ENCODE peak calls at places on chromosome 18, in six cellular contexts. One of them, this sample, is unnamed.

GRCh38 chr18:72086421-72086820 is 457.7 kb downstream of the CBLN2 start:
- DNase-seq in endothelial cell of umbilical vein: peak; percentile 39
- DNase-seq in stomach: no peak
- DNase-seq in HCT116: no peak
- DNase-seq in adrenal gland: no peak
- DNase-seq in IMR-90: no peak
- DNase-seq in this sample: no peak

GRCh38 chr18:58412844-58413666 is 215.8 kb downstream of the ALPK2 start:
- DNase-seq in stomach: no peak
- DNase-seq in IMR-90: no peak
- DNase-seq in adrenal gland: no peak
- DNase-seq in HCT116: no peak
- DNase-seq in endothelial cell of umbilical vein: no peak
- DNase-seq in this sample: no peak

GRCh38 chr18:59013744-59014143 is 125.9 kb upstream of the SEC11C start:
- DNase-seq in stomach: no peak
- DNase-seq in IMR-90: no peak
- DNase-seq in HCT116: no peak
- DNase-seq in adrenal gland: no peak
- DNase-seq in endothelial cell of umbilical vein: no peak
- DNase-seq in this sample: no peak

GRCh38 chr18:60693426-60693825 is 320.9 kb upstream of the MC4R start:
- DNase-seq in stomach: no peak
- DNase-seq in endothelial cell of umbilical vein: peak; percentile 65
- DNase-seq in HCT116: no peak
- DNase-seq in IMR-90: no peak
- DNase-seq in adrenal gland: no peak
- DNase-seq in this sample: no peak

GRCh38 chr18:55337908-55338521 is 250.0 kb downstream of the TCF4 start:
- DNase-seq in stomach: no peak
- DNase-seq in adrenal gland: no peak
- DNase-seq in HCT116: no peak
- DNase-seq in IMR-90: no peak
- DNase-seq in endothelial cell of umbilical vein: peak; percentile 92
- DNase-seq in this sample: peak; percentile 87

GRCh38 chr18:39835303-39836030 is 2119.6 kb upstream of the PIK3C3 start:
- DNase-seq in adrenal gland: no peak
- DNase-seq in endothelial cell of umbilical vein: no peak
- DNase-seq in HCT116: no peak
- DNase-seq in IMR-90: peak; percentile 2
- DNase-seq in stomach: no peak
- DNase-seq in this sample: no peak

GRCh38 chr18:45940724-45941123 is 26.4 kb downstream of the EPG5 start:
- DNase-seq in IMR-90: peak; percentile 44
- DNase-seq in endothelial cell of umbilical vein: no peak
- DNase-seq in adrenal gland: no peak
- DNase-seq in stomach: no peak
- DNase-seq in HCT116: no peak
- DNase-seq in this sample: no peak

GRCh38 chr18:34509163-34509562 is 200.9 kb upstream of the DTNA start:
- DNase-seq in IMR-90: no peak
- DNase-seq in HCT116: no peak
- DNase-seq in adrenal gland: no peak
- DNase-seq in endothelial cell of umbilical vein: no peak
- DNase-seq in stomach: no peak
- DNase-seq in this sample: no peak

GRCh38 chr18:79949571-79950439 is 1.6 kb downstream of the SLC66A2 start:
- DNase-seq in adrenal gland: no peak
- DNase-seq in HCT116: no peak
- DNase-seq in stomach: peak; percentile 32
- DNase-seq in endothelial cell of umbilical vein: peak; percentile 26
- DNase-seq in IMR-90: no peak
- DNase-seq in this sample: peak; percentile 85

GRCh38 chr18:79951545-79952456 is at the start of gene SLC66A2:
- DNase-seq in stomach: peak; percentile 94
- DNase-seq in IMR-90: peak; percentile 83
- DNase-seq in adrenal gland: peak; percentile 96
- DNase-seq in endothelial cell of umbilical vein: peak; percentile 78
- DNase-seq in HCT116: peak; percentile 50
- DNase-seq in this sample: peak; percentile 90

GRCh38 chr18:79948719-79949411 is 2.6 kb downstream of the SLC66A2 start:
- DNase-seq in HCT116: no peak
- DNase-seq in endothelial cell of umbilical vein: no peak
- DNase-seq in adrenal gland: no peak
- DNase-seq in stomach: peak; percentile 13
- DNase-seq in IMR-90: no peak
- DNase-seq in this sample: no peak

GRCh38 chr18:79952457-79952995 is 1.1 kb upstream of the SLC66A2 start:
- DNase-seq in adrenal gland: no peak
- DNase-seq in IMR-90: no peak
- DNase-seq in stomach: peak; percentile 24
- DNase-seq in HCT116: no peak
- DNase-seq in endothelial cell of umbilical vein: no peak
- DNase-seq in this sample: no peak

GRCh38 chr18:79950440-79951341 is 762 bp downstream of the SLC66A2 start:
- DNase-seq in adrenal gland: peak; percentile 52
- DNase-seq in HCT116: no peak
- DNase-seq in endothelial cell of umbilical vein: peak; percentile 21
- DNase-seq in stomach: peak; percentile 50
- DNase-seq in IMR-90: peak; percentile 12
- DNase-seq in this sample: no peak
- TF ChIP-seq POLR2A in adrenal gland: no peak
- TF ChIP-seq POLR2A in HCT116: no peak
- TF ChIP-seq POLR2A in endothelial cell of umbilical vein: no peak
- TF ChIP-seq POLR2A in stomach: no peak
- TF ChIP-seq POLR2A in IMR-90: no peak
- TF ChIP-seq POLR2A in this sample: no peak

DNA sequence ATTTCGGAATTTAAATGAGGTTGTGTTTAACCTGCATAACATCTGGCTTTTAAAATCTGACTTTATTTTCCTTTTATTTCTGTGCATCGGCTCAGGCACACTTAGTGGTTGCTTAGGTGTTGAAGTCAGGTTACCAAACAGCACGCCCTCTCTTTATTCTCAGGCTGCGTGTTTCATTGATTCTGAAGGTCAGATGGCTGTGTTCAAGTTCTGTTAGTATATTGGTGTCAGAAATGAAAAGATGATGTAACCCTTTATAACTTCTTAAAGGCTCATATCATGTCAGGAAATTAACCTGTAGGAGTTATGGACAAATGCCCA is 246.5 kb downstream of the LDLRAD4 start:
- DNase-seq in adrenal gland: no peak
- DNase-seq in HCT116: no peak
- DNase-seq in stomach: no peak
- DNase-seq in endothelial cell of umbilical vein: no peak
- DNase-seq in IMR-90: no peak
- DNase-seq in this sample: no peak
- H3K4me3 ChIP-seq in adrenal gland: no peak overlapping the region
- H3K4me3 ChIP-seq in HCT116: no peak overlapping the region
- H3K4me3 ChIP-seq in stomach: peak overlapping the region; percentile 35
- H3K4me3 ChIP-seq in endothelial cell of umbilical vein: peak overlapping the region; percentile 39
- H3K4me3 ChIP-seq in IMR-90: no peak overlapping the region
- H3K4me3 ChIP-seq in this sample: no peak overlapping the region

GRCh38 chr18:392926-393325 is 107.6 kb downstream of the COLEC12 start:
- DNase-seq in endothelial cell of umbilical vein: peak; percentile 23
- DNase-seq in stomach: no peak
- DNase-seq in HCT116: no peak
- DNase-seq in IMR-90: no peak
- DNase-seq in adrenal gland: no peak
- DNase-seq in this sample: no peak

GRCh38 chr18:388198-388597 is 112.3 kb downstream of the COLEC12 start:
- DNase-seq in IMR-90: no peak
- DNase-seq in stomach: no peak
- DNase-seq in HCT116: no peak
- DNase-seq in adrenal gland: no peak
- DNase-seq in endothelial cell of umbilical vein: no peak
- DNase-seq in this sample: no peak

GRCh38 chr18:386950-387349 is 113.6 kb downstream of the COLEC12 start:
- DNase-seq in adrenal gland: no peak
- DNase-seq in HCT116: no peak
- DNase-seq in endothelial cell of umbilical vein: no peak
- DNase-seq in IMR-90: no peak
- DNase-seq in stomach: no peak
- DNase-seq in this sample: no peak

GRCh38 chr18:390748-391478 is 109.6 kb downstream of the COLEC12 start:
- DNase-seq in adrenal gland: no peak
- DNase-seq in stomach: no peak
- DNase-seq in HCT116: no peak
- DNase-seq in IMR-90: no peak
- DNase-seq in endothelial cell of umbilical vein: no peak
- DNase-seq in this sample: no peak

GRCh38 chr18:389658-390357 is 110.7 kb downstream of the COLEC12 start:
- DNase-seq in IMR-90: peak; percentile 22
- DNase-seq in stomach: no peak
- DNase-seq in adrenal gland: no peak
- DNase-seq in endothelial cell of umbilical vein: no peak
- DNase-seq in HCT116: no peak
- DNase-seq in this sample: no peak
- TF ChIP-seq CTCF in IMR-90: peak; percentile 3
- TF ChIP-seq CTCF in stomach: no peak
- TF ChIP-seq CTCF in adrenal gland: no peak
- TF ChIP-seq CTCF in endothelial cell of umbilical vein: no peak
- TF ChIP-seq CTCF in HCT116: no peak
- TF ChIP-seq CTCF in this sample: no peak

GRCh38 chr18:44126598-44126997 is 554.1 kb upstream of the SETBP1 start:
- DNase-seq in adrenal gland: no peak
- DNase-seq in IMR-90: no peak
- DNase-seq in endothelial cell of umbilical vein: no peak
- DNase-seq in stomach: no peak
- DNase-seq in HCT116: no peak
- DNase-seq in this sample: no peak
- TF ChIP-seq POLR2A in adrenal gland: no peak
- TF ChIP-seq POLR2A in IMR-90: no peak
- TF ChIP-seq POLR2A in endothelial cell of umbilical vein: no peak
- TF ChIP-seq POLR2A in stomach: no peak
- TF ChIP-seq POLR2A in HCT116: no peak
- TF ChIP-seq POLR2A in this sample: no peak

GRCh38 chr18:80245781-80246655 is 1.3 kb downstream of the PARD6G start:
- DNase-seq in HCT116: no peak
- DNase-seq in stomach: no peak
- DNase-seq in adrenal gland: no peak
- DNase-seq in IMR-90: no peak
- DNase-seq in endothelial cell of umbilical vein: no peak
- DNase-seq in this sample: peak; percentile 88
- H3K4me3 ChIP-seq in HCT116: peak overlapping the region; percentile 78
- H3K4me3 ChIP-seq in stomach: peak overlapping the region; percentile 87
- H3K4me3 ChIP-seq in adrenal gland: peak overlapping the region; percentile 70
- H3K4me3 ChIP-seq in IMR-90: peak overlapping the region; percentile 99
- H3K4me3 ChIP-seq in endothelial cell of umbilical vein: no peak overlapping the region
- H3K4me3 ChIP-seq in this sample: peak overlapping the region; percentile 16

GRCh38 chr18:10518595-10519273 is 7.1 kb upstream of the NAPG start:
- DNase-seq in stomach: peak; percentile 35
- DNase-seq in IMR-90: peak; percentile 36
- DNase-seq in endothelial cell of umbilical vein: peak; percentile 56
- DNase-seq in HCT116: no peak
- DNase-seq in adrenal gland: peak; percentile 53
- DNase-seq in this sample: peak; percentile 83
- TF ChIP-seq CTCF in stomach: peak; percentile 45
- TF ChIP-seq CTCF in IMR-90: peak; percentile 46
- TF ChIP-seq CTCF in endothelial cell of umbilical vein: no peak
- TF ChIP-seq CTCF in HCT116: no peak
- TF ChIP-seq CTCF in adrenal gland: peak; percentile 34
- TF ChIP-seq CTCF in this sample: no peak

GRCh38 chr18:63319383-63320040 is at the start of gene BCL2:
- DNase-seq in stomach: no peak
- DNase-seq in HCT116: no peak
- DNase-seq in adrenal gland: no peak
- DNase-seq in IMR-90: peak; percentile 24
- DNase-seq in endothelial cell of umbilical vein: peak; percentile 41
- DNase-seq in this sample: peak; percentile 89
- TF ChIP-seq POLR2A in stomach: no peak
- TF ChIP-seq POLR2A in HCT116: no peak
- TF ChIP-seq POLR2A in adrenal gland: no peak
- TF ChIP-seq POLR2A in IMR-90: no peak
- TF ChIP-seq POLR2A in endothelial cell of umbilical vein: no peak
- TF ChIP-seq POLR2A in this sample: no peak

GRCh38 chr18:33444699-33445098 is 4.2 kb upstream of the CCDC178 start:
- DNase-seq in HCT116: no peak
- DNase-seq in endothelial cell of umbilical vein: no peak
- DNase-seq in IMR-90: no peak
- DNase-seq in adrenal gland: no peak
- DNase-seq in stomach: no peak
- DNase-seq in this sample: no peak

GRCh38 chr18:33440384-33441043 is at the start of gene CCDC178:
- DNase-seq in IMR-90: peak; percentile 4
- DNase-seq in endothelial cell of umbilical vein: peak; percentile 6
- DNase-seq in HCT116: no peak
- DNase-seq in stomach: peak; percentile 40
- DNase-seq in adrenal gland: no peak
- DNase-seq in this sample: peak; percentile 85

DNA sequence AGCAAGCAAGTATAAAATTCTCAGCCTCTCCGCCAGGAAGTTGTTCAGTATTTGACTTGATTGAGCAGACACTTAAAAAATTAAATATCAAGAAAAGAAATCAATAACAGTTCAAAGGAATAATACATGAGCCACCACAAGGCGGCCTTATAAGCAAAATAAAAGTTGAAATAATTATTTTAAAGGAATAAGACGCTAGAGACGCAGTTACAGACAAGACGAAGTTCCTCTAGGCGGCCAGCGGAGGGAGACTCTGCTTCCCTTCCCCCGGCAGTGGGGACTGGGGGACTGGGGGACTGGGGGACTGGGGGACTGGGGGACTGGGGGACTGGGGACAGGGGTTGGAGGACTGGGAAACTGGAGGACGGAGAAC is 524 bp downstream of the CCDC178 start:
- DNase-seq in HCT116: no peak
- DNase-seq in adrenal gland: no peak
- DNase-seq in IMR-90: peak; percentile 60
- DNase-seq in endothelial cell of umbilical vein: peak; percentile 46
- DNase-seq in stomach: peak; percentile 54
- DNase-seq in this sample: no peak
- H3K4me3 ChIP-seq in HCT116: no peak overlapping the region
- H3K4me3 ChIP-seq in adrenal gland: no peak overlapping the region
- H3K4me3 ChIP-seq in IMR-90: peak overlapping the region; percentile 29
- H3K4me3 ChIP-seq in endothelial cell of umbilical vein: no peak overlapping the region
- H3K4me3 ChIP-seq in stomach: peak overlapping the region; percentile 64
- H3K4me3 ChIP-seq in this sample: no peak overlapping the region

This sample was measured in lower leg skin.